ENCODE peak calls at places on chromosomes 11 and 22, in six cellular contexts. One of them, this sample, is unnamed.
A peak's percentile ranks its signal among the peaks of the same experiment; 100 is the strongest.

GRCh38 chr22:27460596-27461347 is 340.8 kb downstream of the MN1 start:
- DNase-seq in suprapubic skin: no peak
- DNase-seq in body of pancreas: no peak
- DNase-seq in tibial nerve: peak; percentile 50
- DNase-seq in GM12878: no peak
- DNase-seq in gastrocnemius medialis: peak; percentile 29
- DNase-seq in this sample: peak; percentile 27

GRCh38 chr11:94815705-94816344 is 47.7 kb downstream of the AMOTL1 start:
- DNase-seq in suprapubic skin: no peak
- DNase-seq in body of pancreas: no peak
- DNase-seq in tibial nerve: no peak
- DNase-seq in GM12878: no peak
- DNase-seq in gastrocnemius medialis: no peak
- DNase-seq in this sample: no peak

GRCh38 chr11:121418625-121419114 is 33.4 kb upstream of the SORL1 start:
- DNase-seq in suprapubic skin: no peak
- DNase-seq in body of pancreas: no peak
- DNase-seq in tibial nerve: peak; percentile 12
- DNase-seq in GM12878: no peak
- DNase-seq in gastrocnemius medialis: peak; percentile 33
- DNase-seq in this sample: no peak

GRCh38 chr11:16225623-16226022 is 130.7 kb downstream of the SOX6 start:
- DNase-seq in suprapubic skin: no peak
- DNase-seq in body of pancreas: no peak
- DNase-seq in tibial nerve: no peak
- DNase-seq in GM12878: no peak
- DNase-seq in gastrocnemius medialis: no peak
- DNase-seq in this sample: no peak

GRCh38 chr11:86787018-86787417 is 13.3 kb upstream of the PRSS23 start:
- DNase-seq in suprapubic skin: no peak
- DNase-seq in body of pancreas: no peak
- DNase-seq in tibial nerve: no peak
- DNase-seq in GM12878: no peak
- DNase-seq in gastrocnemius medialis: no peak
- DNase-seq in this sample: no peak

GRCh38 chr11:30016588-30017363 is at the start of gene KCNA4:
- DNase-seq in suprapubic skin: no peak
- DNase-seq in body of pancreas: peak; percentile 15
- DNase-seq in tibial nerve: no peak
- DNase-seq in GM12878: no peak
- DNase-seq in gastrocnemius medialis: no peak
- DNase-seq in this sample: no peak

GRCh38 chr22:49936018-49936972 is 17.9 kb downstream of the CRELD2 start:
- DNase-seq in suprapubic skin: peak; percentile 95
- DNase-seq in body of pancreas: peak; percentile 85
- DNase-seq in tibial nerve: peak; percentile 76
- DNase-seq in GM12878: peak; percentile 69
- DNase-seq in gastrocnemius medialis: peak; percentile 95
- DNase-seq in this sample: peak; percentile 80

GRCh38 chr22:28799834-28800307 is 498 bp downstream of the XBP1 start:
- DNase-seq in suprapubic skin: peak; percentile 84
- DNase-seq in body of pancreas: peak; percentile 65
- DNase-seq in tibial nerve: peak; percentile 55
- DNase-seq in GM12878: no peak
- DNase-seq in gastrocnemius medialis: peak; percentile 59
- DNase-seq in this sample: peak; percentile 14

GRCh38 chr22:49015993-49016908 is 811.4 kb downstream of the BRD1 start:
- DNase-seq in suprapubic skin: peak; percentile 74
- DNase-seq in body of pancreas: peak; percentile 4
- DNase-seq in tibial nerve: no peak
- DNase-seq in GM12878: no peak
- DNase-seq in gastrocnemius medialis: no peak
- DNase-seq in this sample: no peak

GRCh38 chr11:12066799-12067508 is 43.4 kb upstream of the MICAL2 start:
- DNase-seq in suprapubic skin: peak; percentile 80
- DNase-seq in body of pancreas: no peak
- DNase-seq in tibial nerve: no peak
- DNase-seq in GM12878: no peak
- DNase-seq in gastrocnemius medialis: peak; percentile 90
- DNase-seq in this sample: no peak

GRCh38 chr11:133020321-133020720 is 512.0 kb downstream of the OPCML start:
- DNase-seq in suprapubic skin: no peak
- DNase-seq in body of pancreas: no peak
- DNase-seq in tibial nerve: no peak
- DNase-seq in GM12878: no peak
- DNase-seq in gastrocnemius medialis: no peak
- DNase-seq in this sample: no peak

GRCh38 chr11:102994101-102994500 is 38.6 kb upstream of the MMP13 start:
- DNase-seq in suprapubic skin: no peak
- DNase-seq in body of pancreas: no peak
- DNase-seq in tibial nerve: no peak
- DNase-seq in GM12878: no peak
- DNase-seq in gastrocnemius medialis: no peak
- DNase-seq in this sample: no peak

GRCh38 chr22:40487663-40488249 is 117.4 kb downstream of the SGSM3 start:
- DNase-seq in suprapubic skin: no peak
- DNase-seq in body of pancreas: no peak
- DNase-seq in tibial nerve: no peak
- DNase-seq in GM12878: no peak
- DNase-seq in gastrocnemius medialis: no peak
- DNase-seq in this sample: no peak

GRCh38 chr22:36288571-36289405 is 35.9 kb downstream of the APOL1 start:
- DNase-seq in suprapubic skin: no peak
- DNase-seq in body of pancreas: no peak
- DNase-seq in tibial nerve: no peak
- DNase-seq in GM12878: no peak
- DNase-seq in gastrocnemius medialis: no peak
- DNase-seq in this sample: no peak

GRCh38 chr11:129732926-129733325 is 82.7 kb upstream of the TMEM45B start:
- DNase-seq in suprapubic skin: peak; percentile 69
- DNase-seq in body of pancreas: no peak
- DNase-seq in tibial nerve: no peak
- DNase-seq in GM12878: no peak
- DNase-seq in gastrocnemius medialis: no peak
- DNase-seq in this sample: no peak

GRCh38 chr22:47419239-47419638 is 656.8 kb downstream of the TBC1D22A start:
- DNase-seq in suprapubic skin: no peak
- DNase-seq in body of pancreas: no peak
- DNase-seq in tibial nerve: no peak
- DNase-seq in GM12878: no peak
- DNase-seq in gastrocnemius medialis: no peak
- DNase-seq in this sample: no peak

GRCh38 chr11:114262681-114263509 is 33.3 kb upstream of the NNMT start:
- DNase-seq in suprapubic skin: no peak
- DNase-seq in body of pancreas: peak; percentile 48
- DNase-seq in tibial nerve: no peak
- DNase-seq in GM12878: no peak
- DNase-seq in gastrocnemius medialis: peak; percentile 44
- DNase-seq in this sample: no peak

GRCh38 chr11:110098645-110099044 is 5.5 kb downstream of the ZC3H12C start:
- DNase-seq in suprapubic skin: no peak
- DNase-seq in body of pancreas: no peak
- DNase-seq in tibial nerve: no peak
- DNase-seq in GM12878: no peak
- DNase-seq in gastrocnemius medialis: no peak
- DNase-seq in this sample: no peak

GRCh38 chr11:110472858-110473257 is 43.1 kb downstream of the FDX1 start:
- DNase-seq in suprapubic skin: no peak
- DNase-seq in body of pancreas: no peak
- DNase-seq in tibial nerve: no peak
- DNase-seq in GM12878: no peak
- DNase-seq in gastrocnemius medialis: no peak
- DNase-seq in this sample: no peak

GRCh38 chr11:101262258-101262657 is 132.6 kb upstream of the PGR start:
- DNase-seq in suprapubic skin: no peak
- DNase-seq in body of pancreas: no peak
- DNase-seq in tibial nerve: no peak
- DNase-seq in GM12878: no peak
- DNase-seq in gastrocnemius medialis: no peak
- DNase-seq in this sample: no peak

GRCh38 chr11:123122341-123122740 is 60.4 kb upstream of the HSPA8 start:
- DNase-seq in suprapubic skin: no peak
- DNase-seq in body of pancreas: no peak
- DNase-seq in tibial nerve: peak; percentile 53
- DNase-seq in GM12878: no peak
- DNase-seq in gastrocnemius medialis: peak; percentile 59
- DNase-seq in this sample: no peak

GRCh38 chr22:22369962-22370265 is 125.3 kb downstream of the VPREB1 start:
- DNase-seq in suprapubic skin: no peak
- DNase-seq in body of pancreas: no peak
- DNase-seq in tibial nerve: peak; percentile 41
- DNase-seq in GM12878: no peak
- DNase-seq in gastrocnemius medialis: no peak
- DNase-seq in this sample: no peak
- H3K27ac ChIP-seq in suprapubic skin: no peak overlapping the region
- H3K27ac ChIP-seq in body of pancreas: no peak overlapping the region
- H3K27ac ChIP-seq in tibial nerve: no peak overlapping the region
- H3K27ac ChIP-seq in GM12878: no peak overlapping the region
- H3K27ac ChIP-seq in gastrocnemius medialis: no peak overlapping the region
- H3K27ac ChIP-seq in this sample: no peak overlapping the region

GRCh38 chr11:72228229-72228843 is 3.8 kb downstream of the INPPL1 start:
- DNase-seq in suprapubic skin: peak; percentile 74
- DNase-seq in body of pancreas: no peak
- DNase-seq in tibial nerve: no peak
- DNase-seq in GM12878: no peak
- DNase-seq in gastrocnemius medialis: peak; percentile 11
- DNase-seq in this sample: no peak
- TF ChIP-seq CTCF in suprapubic skin: peak; percentile 19
- TF ChIP-seq CTCF in body of pancreas: no peak
- TF ChIP-seq CTCF in tibial nerve: no peak
- TF ChIP-seq CTCF in GM12878: no peak
- TF ChIP-seq CTCF in gastrocnemius medialis: no peak
- TF ChIP-seq CTCF in this sample: no peak

GRCh38 chr22:30004101-30004500 is 76.2 kb upstream of the HORMAD2 start:
- DNase-seq in suprapubic skin: no peak
- DNase-seq in body of pancreas: no peak
- DNase-seq in tibial nerve: no peak
- DNase-seq in GM12878: no peak
- DNase-seq in gastrocnemius medialis: no peak
- DNase-seq in this sample: no peak

GRCh38 chr22:30004689-30005088 is 75.6 kb upstream of the HORMAD2 start:
- DNase-seq in suprapubic skin: no peak
- DNase-seq in body of pancreas: no peak
- DNase-seq in tibial nerve: no peak
- DNase-seq in GM12878: no peak
- DNase-seq in gastrocnemius medialis: no peak
- DNase-seq in this sample: no peak

GRCh38 chr22:30007361-30007760 is 72.9 kb upstream of the HORMAD2 start:
- DNase-seq in suprapubic skin: no peak
- DNase-seq in body of pancreas: no peak
- DNase-seq in tibial nerve: no peak
- DNase-seq in GM12878: no peak
- DNase-seq in gastrocnemius medialis: no peak
- DNase-seq in this sample: no peak

GRCh38 chr22:30002861-30003489 is 77.3 kb upstream of the HORMAD2 start:
- DNase-seq in suprapubic skin: no peak
- DNase-seq in body of pancreas: no peak
- DNase-seq in tibial nerve: no peak
- DNase-seq in GM12878: no peak
- DNase-seq in gastrocnemius medialis: no peak
- DNase-seq in this sample: no peak

DNA sequence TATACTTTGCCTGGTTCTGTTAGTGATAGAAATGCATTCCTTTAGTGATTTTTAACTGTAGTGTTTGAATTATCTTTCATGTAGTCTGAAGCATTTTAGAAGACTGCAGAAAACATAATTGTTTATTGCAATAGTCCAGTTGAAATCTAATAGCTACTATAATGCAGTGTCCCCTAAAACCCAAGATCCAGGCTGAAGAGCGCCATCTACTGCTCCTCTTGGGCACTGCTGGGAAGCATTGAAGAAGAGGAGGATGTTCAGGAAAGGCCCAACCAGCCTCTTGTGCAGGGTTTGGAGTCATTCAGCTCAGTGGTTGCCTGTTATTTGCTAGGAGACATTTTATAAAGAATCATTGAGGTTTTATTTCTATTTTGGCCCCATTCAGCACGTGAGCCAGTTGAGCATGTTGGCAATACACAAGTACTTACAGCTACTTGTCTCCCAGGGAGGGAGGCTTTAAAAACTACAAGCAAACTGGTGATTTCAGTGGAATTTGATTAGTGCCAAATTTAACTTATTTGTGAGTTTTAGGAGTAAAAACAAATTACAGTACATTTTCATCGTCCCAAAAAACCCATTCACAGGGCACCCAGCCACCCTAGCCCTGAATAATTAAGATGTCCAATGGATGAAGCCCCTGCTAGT is 74.9 kb upstream of the HORMAD2 start:
- DNase-seq in suprapubic skin: no peak
- DNase-seq in body of pancreas: peak; percentile 79
- DNase-seq in tibial nerve: peak; percentile 92
- DNase-seq in GM12878: peak; percentile 17
- DNase-seq in gastrocnemius medialis: peak; percentile 74
- DNase-seq in this sample: peak; percentile 36
- H3K4me1 ChIP-seq in suprapubic skin: peaks cover 10% of the 10 kb centered on the region
- H3K4me1 ChIP-seq in body of pancreas: peaks cover 4% of the 10 kb centered on the region
- H3K4me1 ChIP-seq in tibial nerve: no peaks in the 10 kb centered on the region
- H3K4me1 ChIP-seq in GM12878: no peaks in the 10 kb centered on the region
- H3K4me1 ChIP-seq in gastrocnemius medialis: peaks cover 15% of the 10 kb centered on the region
- H3K4me1 ChIP-seq in this sample: peaks cover 10% of the 10 kb centered on the region

GRCh38 chr22:30414525-30415047 is 11.0 kb upstream of the MTFP1 start:
- DNase-seq in suprapubic skin: no peak
- DNase-seq in body of pancreas: no peak
- DNase-seq in tibial nerve: no peak
- DNase-seq in GM12878: no peak
- DNase-seq in gastrocnemius medialis: no peak
- DNase-seq in this sample: no peak

GRCh38 chr22:30413001-30413400 is 12.6 kb upstream of the MTFP1 start:
- DNase-seq in suprapubic skin: no peak
- DNase-seq in body of pancreas: no peak
- DNase-seq in tibial nerve: no peak
- DNase-seq in GM12878: no peak
- DNase-seq in gastrocnemius medialis: no peak
- DNase-seq in this sample: no peak

GRCh38 chr22:30408388-30409101 is 11.7 kb downstream of the SEC14L2 start:
- DNase-seq in suprapubic skin: no peak
- DNase-seq in body of pancreas: no peak
- DNase-seq in tibial nerve: no peak
- DNase-seq in GM12878: no peak
- DNase-seq in gastrocnemius medialis: no peak
- DNase-seq in this sample: no peak

GRCh38 chr22:30413745-30414524 is 11.6 kb upstream of the MTFP1 start:
- DNase-seq in suprapubic skin: no peak
- DNase-seq in body of pancreas: no peak
- DNase-seq in tibial nerve: no peak
- DNase-seq in GM12878: no peak
- DNase-seq in gastrocnemius medialis: no peak
- DNase-seq in this sample: no peak

DNA sequence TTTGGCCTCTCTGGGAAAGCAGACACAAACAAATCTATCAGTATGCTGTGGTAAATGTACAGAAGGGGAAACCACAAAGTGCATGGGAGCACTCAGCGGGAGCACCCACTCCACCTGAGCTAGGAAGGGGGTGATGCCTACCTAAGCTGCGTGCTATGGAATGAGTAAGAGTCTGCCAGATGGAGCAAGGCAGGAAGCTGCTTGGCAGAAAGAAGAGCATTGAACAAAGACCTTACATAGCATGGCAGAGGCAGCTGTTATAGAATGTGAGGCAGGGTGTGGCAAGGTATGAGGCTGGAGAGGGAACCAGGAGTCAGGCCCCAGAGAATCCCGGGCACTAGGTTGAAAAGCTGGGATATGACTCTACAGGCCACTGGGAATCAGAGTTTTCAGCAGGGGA is 13.8 kb upstream of the MTFP1 start:
- DNase-seq in suprapubic skin: no peak
- DNase-seq in body of pancreas: no peak
- DNase-seq in tibial nerve: no peak
- DNase-seq in GM12878: no peak
- DNase-seq in gastrocnemius medialis: no peak
- DNase-seq in this sample: no peak
- H3K27ac ChIP-seq in suprapubic skin: no peak overlapping the region
- H3K27ac ChIP-seq in body of pancreas: no peak overlapping the region
- H3K27ac ChIP-seq in tibial nerve: no peak overlapping the region
- H3K27ac ChIP-seq in GM12878: no peak overlapping the region
- H3K27ac ChIP-seq in gastrocnemius medialis: no peak overlapping the region
- H3K27ac ChIP-seq in this sample: no peak overlapping the region

This sample was measured in thoracic aorta.